ENCODE peak calls at places on chromosomes 4 and X, in nine cellular contexts. I is lower lobe of right lung; L is uterus; Y is Calu3; O is endothelial cell of umbilical vein; A is endodermal cell; U is CD4-positive, alpha-beta T cell; Z is fibroblast of the aortic adventitia; M is WTC11. T is an unnamed sample.

GRCh38 chrX:133171962-133172708 is 46.0 kb downstream of the TFDP3 start:
- DNase-seq in L (no peak), I (no peak), A (peak; percentile 44), U (no peak), O (peak; percentile 1), Z (peak; percentile 4), Y (peak; percentile 40), M (no peak), T (no peak)

GRCh38 chr4:127188847-127189246 is 443.9 kb upstream of the INTU start:
- DNase-seq in U (no peak), Z (no peak), Y (no peak), I (no peak), A (peak; percentile 48), O (no peak), M (no peak), L (no peak), T (no peak)

GRCh38 chr4:10093801-10094552 is 22.6 kb downstream of the WDR1 start:
- DNase-seq in L (no peak), A (no peak), Z (peak; percentile 95), M (no peak), O (peak; percentile 97), U (no peak), Y (no peak), I (peak; percentile 71), T (no peak)

GRCh38 chr4:140176735-140177134 is 22.8 kb upstream of the MAML3 start:
- DNase-seq in I (no peak), U (no peak), O (peak; percentile 15), L (no peak), Z (peak; percentile 26), M (no peak), Y (no peak), A (no peak), T (no peak)

GRCh38 chrX:1659664-1660461 is 45.0 kb downstream of the ASMT start:
- DNase-seq in Z (no peak), M (no peak), O (no peak), L (no peak), A (peak; percentile 46), Y (no peak), I (no peak), U (no peak), T (no peak)

GRCh38 chr4:90127223-90127705 is at the start of gene CCSER1:
- DNase-seq in L (peak; percentile 63), U (peak; percentile 6), Z (peak; percentile 4), Y (peak; percentile 69), O (peak; percentile 66), M (peak; percentile 51), A (peak; percentile 80), I (peak; percentile 89), T (peak; percentile 74)

GRCh38 chrX:71930298-71930697 is 19.7 kb downstream of the NHSL2 start:
- DNase-seq in U (no peak), O (no peak), I (no peak), L (no peak), Z (peak; percentile 40), A (no peak), M (no peak), Y (no peak), T (no peak)

GRCh38 chr4:123390846-123391456 is 5.6 kb upstream of the SPRY1 start:
- DNase-seq in M (no peak), U (no peak), I (no peak), Z (peak; percentile 59), Y (no peak), A (no peak), L (no peak), O (peak; percentile 46), T (no peak)

GRCh38 chr4:108854781-108855180 is 91.9 kb upstream of the ETNPPL start:
- DNase-seq in U (no peak), M (no peak), L (no peak), O (no peak), Z (no peak), A (no peak), I (no peak), Y (no peak), T (no peak)

GRCh38 chrX:56813318-56813837 is 84.3 kb downstream of the NBDY start:
- DNase-seq in O (peak; percentile 57), A (peak; percentile 29), U (peak; percentile 33), L (no peak), I (no peak), M (no peak), Z (peak; percentile 89), Y (no peak), T (no peak)

GRCh38 chr4:4763815-4764202 is 95.7 kb upstream of the MSX1 start:
- DNase-seq in M (no peak), U (no peak), Y (no peak), A (no peak), Z (no peak), I (no peak), L (no peak), O (no peak), T (no peak)

GRCh38 chrX:131762802-131763234 is 218.9 kb downstream of the OR13H1 start:
- DNase-seq in L (peak; percentile 65), O (no peak), M (no peak), Y (no peak), I (no peak), A (no peak), Z (peak; percentile 92), U (no peak), T (peak; percentile 75)
- TF ChIP-seq CTCF in L (peak; percentile 57), O (no peak), M (no peak), Y (no peak), I (no peak), A (peak; percentile 49), Z (peak; percentile 34), U (no peak), T (no peak)

DNA sequence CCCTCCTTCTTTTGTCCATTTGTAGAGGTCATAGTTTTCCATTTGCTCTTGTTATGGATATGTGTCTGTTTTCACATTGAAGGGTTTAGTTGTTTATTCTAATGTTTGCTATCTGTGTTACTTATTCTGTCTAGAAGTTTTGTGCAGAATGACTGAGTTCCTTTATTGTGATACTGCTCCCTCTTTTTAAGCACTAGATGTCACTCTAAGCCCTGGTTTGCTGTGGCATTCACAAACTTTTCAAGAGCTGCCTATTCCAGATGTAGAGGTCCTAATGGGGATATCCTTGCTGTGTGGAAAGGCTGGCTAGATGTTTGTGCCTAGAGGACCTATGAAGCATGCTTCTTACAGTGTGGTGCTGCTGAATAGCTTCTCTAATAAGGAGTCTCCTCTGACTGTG is 338.6 kb downstream of the SPIN4 start:
- DNase-seq in I (no peak), L (no peak), Y (no peak), A (no peak), Z (no peak), O (no peak), U (no peak), M (no peak), T (no peak)
- TF ChIP-seq CTCF in I (peak; percentile 9), L (no peak), Y (no peak), A (no peak), Z (no peak), O (no peak), U (no peak), M (no peak), T (no peak)

GRCh38 chr4:183801460-183802168 is 103.5 kb upstream of the STOX2 start:
- DNase-seq in M (no peak), Y (no peak), I (peak; percentile 82), Z (no peak), U (no peak), A (peak; percentile 83), L (no peak), O (no peak), T (no peak)
- TF ChIP-seq CTCF in M (no peak), Y (no peak), I (no peak), Z (no peak), U (no peak), A (no peak), L (no peak), O (no peak), T (no peak)

DNA sequence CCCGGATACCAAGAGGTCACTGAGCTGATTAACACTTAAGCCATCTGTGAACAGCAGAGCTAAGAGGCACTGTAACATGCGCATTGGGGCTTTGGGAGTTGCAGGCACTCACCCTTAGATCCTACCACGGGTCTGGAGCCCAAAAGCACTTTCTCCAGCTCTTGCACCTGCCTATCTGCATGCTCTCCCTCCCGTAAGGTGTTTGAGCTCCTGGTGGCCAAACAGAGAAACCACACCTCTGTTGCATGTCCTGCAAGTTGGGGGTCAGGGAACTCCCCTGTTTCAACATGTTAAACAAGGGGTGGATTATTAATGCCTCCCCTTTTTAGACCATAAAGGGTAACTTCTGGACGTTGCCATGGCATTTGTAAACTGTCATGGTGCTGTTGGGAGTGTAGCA is 49.8 kb downstream of the GYPA start:
- DNase-seq in U (no peak), O (no peak), Y (no peak), A (peak; percentile 45), M (no peak), L (no peak), Z (no peak), I (no peak), T (no peak)
- TF ChIP-seq CTCF in U (no peak), O (no peak), Y (no peak), A (peak; percentile 34), M (no peak), L (no peak), Z (no peak), I (no peak), T (no peak)

GRCh38 chr4:76435689-76436176 is 704 bp downstream of the SHROOM3 start:
- DNase-seq in U (no peak), M (no peak), O (no peak), A (no peak), Y (no peak), I (no peak), Z (peak; percentile 42), L (no peak), T (no peak)
- TF ChIP-seq CTCF in U (no peak), M (no peak), O (no peak), A (peak; percentile 37), Y (no peak), I (no peak), Z (peak; percentile 15), L (no peak), T (no peak)

GRCh38 chr4:111556861-111557260 is 588.4 kb upstream of the FAM241A start:
- DNase-seq in Z (no peak), U (no peak), A (no peak), I (no peak), Y (no peak), L (no peak), M (no peak), O (no peak), T (no peak)

GRCh38 chr4:111556141-111556781 is 589.0 kb upstream of the FAM241A start:
- DNase-seq in O (no peak), M (no peak), U (no peak), A (no peak), Y (no peak), Z (no peak), I (no peak), L (no peak), T (no peak)
- TF ChIP-seq CTCF in O (no peak), M (no peak), U (no peak), A (no peak), Y (no peak), Z (no peak), I (no peak), L (no peak), T (no peak)

DNA sequence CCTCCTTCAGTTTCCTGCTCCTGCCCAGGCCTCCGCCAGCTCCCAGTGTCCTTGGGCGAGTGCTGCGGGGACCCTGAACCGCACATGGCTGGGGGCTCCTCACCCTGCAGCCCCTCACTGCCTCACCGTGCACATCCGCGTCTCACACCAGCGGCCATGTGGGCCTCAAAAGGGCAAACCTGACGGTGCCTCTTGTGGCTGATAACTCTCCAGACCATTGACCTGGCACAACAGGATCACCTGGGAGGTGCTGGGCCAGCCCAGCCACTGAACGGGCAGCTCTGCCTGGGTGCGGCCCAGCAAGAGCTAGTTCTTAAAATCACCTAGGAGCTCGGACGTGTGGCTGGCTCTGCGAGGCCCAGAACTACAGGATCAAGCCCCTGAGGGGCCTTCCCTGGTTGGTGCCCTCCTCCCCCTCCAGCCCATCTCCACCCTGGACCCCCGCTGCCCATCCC is 4.1 kb upstream of the S100P start:
- DNase-seq in A (peak; percentile 68), O (no peak), Y (peak; percentile 43), U (no peak), Z (no peak), L (no peak), I (peak; percentile 73), M (no peak), T (no peak)
- TF ChIP-seq CTCF in A (no peak), O (no peak), Y (no peak), U (no peak), Z (no peak), L (no peak), I (no peak), M (no peak), T (no peak)

T was measured in sigmoid colon.